ENCODE peak calls at places on chromosomes 3 and 15, in four cellular contexts. V is HepG2, S is GM12878, F is K562. D is an unnamed sample.

GRCh38 chr15:81166949-81167816 is 29.5 kb upstream of the IL16 start:
- DNase-seq in F (peak), V (no peak), S (no peak), D (no peak)

GRCh38 chr3:119380697-119381096 is 82.7 kb downstream of the TMEM39A start:
- DNase-seq in S (no peak), V (no peak), F (peak), D (no peak)

GRCh38 chr3:156473341-156473740 is 81.6 kb downstream of the SSR3 start:
- DNase-seq in S (no peak), V (no peak), F (no peak), D (no peak)

GRCh38 chr15:58555168-58556027 is 123.6 kb downstream of the LIPC start:
- DNase-seq in V (no peak), S (no peak), F (peak), D (no peak)

GRCh38 chr15:31279221-31280036 is 47.2 kb upstream of the KLF13 start:
- DNase-seq in S (no peak), F (no peak), V (no peak), D (peak)

GRCh38 chr3:174332413-174332812 is 526.7 kb upstream of the NAALADL2 start:
- DNase-seq in S (no peak), V (no peak), F (no peak), D (no peak)

GRCh38 chr3:57810048-57810447 is 53.9 kb downstream of the SLMAP start:
- DNase-seq in V (no peak), S (no peak), F (no peak), D (no peak)

GRCh38 chr3:192818126-192818525 is 90.8 kb upstream of the FGF12 start:
- DNase-seq in V (no peak), F (no peak), S (no peak), D (no peak)

GRCh38 chr3:23675010-23675409 is 130.7 kb upstream of the UBE2E1 start:
- DNase-seq in F (no peak), V (no peak), S (no peak), D (no peak)

GRCh38 chr3:632571-633170 is 436.1 kb downstream of the CHL1 start:
- DNase-seq in S (no peak), V (peak), F (peak), D (peak)

GRCh38 chr3:193498195-193498594 is 56.5 kb downstream of the ATP13A4 start:
- DNase-seq in F (no peak), S (no peak), V (no peak), D (no peak)

GRCh38 chr3:8458711-8459110 is 42.9 kb upstream of the LMCD1 start:
- DNase-seq in F (no peak), V (no peak), S (no peak), D (no peak)

GRCh38 chr3:143822374-143822773 is 25.9 kb downstream of the SLC9A9 start:
- DNase-seq in F (no peak), V (no peak), S (no peak), D (no peak)

GRCh38 chr15:99424978-99425665 is 140.7 kb upstream of the MEF2A start:
- DNase-seq in S (no peak), V (peak), F (no peak), D (no peak)

GRCh38 chr3:16927485-16927884 is 42.7 kb downstream of the PLCL2 start:
- DNase-seq in S (no peak), F (peak), V (no peak), D (no peak)

GRCh38 chr3:59499954-59500353 is 450.1 kb upstream of the CFAP20DC start:
- DNase-seq in F (no peak), V (no peak), S (no peak), D (peak)

GRCh38 chr15:99438691-99439523 is 126.9 kb upstream of the MEF2A start:
- DNase-seq in S (no peak), V (no peak), F (no peak), D (no peak)

GRCh38 chr3:103158183-103158582 is 723.4 kb downstream of the ZPLD1 start:
- DNase-seq in F (no peak), V (no peak), S (no peak), D (no peak)

GRCh38 chr15:28002136-28002861 is 96.8 kb downstream of the OCA2 start:
- DNase-seq in V (no peak), S (no peak), F (no peak), D (no peak)

GRCh38 chr3:139830817-139831216 is 104.2 kb upstream of the CLSTN2 start:
- DNase-seq in F (no peak), V (no peak), S (no peak), D (peak)

GRCh38 chr15:100340721-100341661 is 784 bp downstream of the ADAMTS17 start:
- DNase-seq in F (no peak), S (no peak), V (no peak), D (peak)

GRCh38 chr3:39882111-39882510 is 72.7 kb downstream of the MYRIP start:
- DNase-seq in V (no peak), S (no peak), F (no peak), D (no peak)

GRCh38 chr15:49610166-49610918 is 10.3 kb downstream of the FAM227B start:
- DNase-seq in F (no peak), V (no peak), S (no peak), D (no peak)

GRCh38 chr3:159654183-159655134 is 334.2 kb upstream of the IL12A start:
- DNase-seq in S (no peak), V (no peak), F (no peak), D (no peak)

GRCh38 chr3:125108833-125109540 is 53.2 kb upstream of the HEG1 start:
- DNase-seq in S (no peak), F (no peak), V (no peak), D (no peak)

GRCh38 chr3:44058022-44058867 is 183.4 kb upstream of the TOPAZ1 start:
- DNase-seq in F (no peak), V (no peak), S (peak), D (no peak)

GRCh38 chr3:70108072-70108471 is 108.5 kb downstream of the SAMMSON start:
- DNase-seq in F (peak), S (no peak), V (peak), D (peak)

GRCh38 chr3:58116161-58116955 is 94.4 kb downstream of the DNASE1L3 start:
- DNase-seq in V (no peak), S (peak), F (no peak), D (no peak)

GRCh38 chr3:44031387-44032380 is 210.0 kb upstream of the TOPAZ1 start:
- DNase-seq in F (no peak), V (no peak), S (peak), D (no peak)

GRCh38 chr15:56916825-56917477 is 1.5 kb upstream of the TCF12 start:
- DNase-seq in F (peak), V (no peak), S (no peak), D (no peak)

GRCh38 chr3:112582242-112582874 is 20.5 kb downstream of the SLC35A5 start:
- DNase-seq in F (peak), V (peak), S (no peak), D (peak)

GRCh38 chr15:37181339-37181738 is 81.0 kb upstream of the MEIS2 start:
- DNase-seq in S (no peak), V (no peak), F (no peak), D (no peak)

GRCh38 chr3:156509209-156510174 is 45.4 kb downstream of the SSR3 start:
- DNase-seq in V (peak), S (no peak), F (peak), D (no peak)

GRCh38 chr3:39177708-39178332 is 14.6 kb downstream of the XIRP1 start:
- DNase-seq in F (peak), S (peak), V (peak), D (peak)

GRCh38 chr3:98521897-98522537 is 685 bp downstream of the CLDND1 start:
- DNase-seq in S (no peak), V (peak), F (peak), D (peak)

GRCh38 chr3:27253391-27253790 is 115.8 kb downstream of the NEK10 start:
- DNase-seq in V (no peak), S (no peak), F (no peak), D (no peak)

GRCh38 chr3:97579365-97579764 is 185.2 kb upstream of the ARL6 start:
- DNase-seq in V (no peak), F (no peak), S (peak), D (no peak)

GRCh38 chr3:37290551-37290950 is 116.2 kb upstream of the LRRFIP2 start:
- DNase-seq in S (no peak), F (no peak), V (no peak), D (no peak)

GRCh38 chr15:98946301-98947255 is 61.0 kb downstream of the PGPEP1L start:
- DNase-seq in S (no peak), V (no peak), F (no peak), D (no peak)

GRCh38 chr3:127424766-127425504 is 137.1 kb upstream of the PRR20G start:
- DNase-seq in F (no peak), S (no peak), V (no peak), D (no peak)

GRCh38 chr3:127423856-127424765 is 136.3 kb upstream of the PRR20G start:
- DNase-seq in S (no peak), V (no peak), F (no peak), D (no peak)

GRCh38 chr3:127421943-127422662 is 134.3 kb upstream of the PRR20G start:
- DNase-seq in S (no peak), V (no peak), F (no peak), D (no peak)

GRCh38 chr3:127420825-127421224 is 133.0 kb upstream of the PRR20G start:
- DNase-seq in V (no peak), F (no peak), S (no peak), D (no peak)

GRCh38 chr3:127422663-127423375 is 135.0 kb upstream of the PRR20G start:
- DNase-seq in F (no peak), V (no peak), S (no peak), D (no peak)
- TF ChIP-seq NR2C2 in F (no peak), V (no peak), S (no peak), D (no peak)

GRCh38 chr15:63974036-63974435 is 72.2 kb downstream of the DAPK2 start:
- DNase-seq in S (no peak), F (no peak), V (no peak), D (no peak)
- TF ChIP-seq NR2C2 in S (no peak), F (no peak), V (no peak), D (no peak)

GRCh38 chr3:72547183-72547582 is 301.1 kb downstream of the SHQ1 start:
- DNase-seq in S (no peak), V (no peak), F (no peak), D (no peak)

GRCh38 chr3:72548992-72549391 is 299.3 kb downstream of the SHQ1 start:
- DNase-seq in V (no peak), F (no peak), S (no peak), D (no peak)

GRCh38 chr3:72550582-72551262 is 297.5 kb downstream of the SHQ1 start:
- DNase-seq in V (no peak), S (no peak), F (no peak), D (no peak)

GRCh38 chr3:72553298-72553697 is 294.9 kb downstream of the SHQ1 start:
- DNase-seq in F (no peak), S (no peak), V (no peak), D (no peak)

DNA sequence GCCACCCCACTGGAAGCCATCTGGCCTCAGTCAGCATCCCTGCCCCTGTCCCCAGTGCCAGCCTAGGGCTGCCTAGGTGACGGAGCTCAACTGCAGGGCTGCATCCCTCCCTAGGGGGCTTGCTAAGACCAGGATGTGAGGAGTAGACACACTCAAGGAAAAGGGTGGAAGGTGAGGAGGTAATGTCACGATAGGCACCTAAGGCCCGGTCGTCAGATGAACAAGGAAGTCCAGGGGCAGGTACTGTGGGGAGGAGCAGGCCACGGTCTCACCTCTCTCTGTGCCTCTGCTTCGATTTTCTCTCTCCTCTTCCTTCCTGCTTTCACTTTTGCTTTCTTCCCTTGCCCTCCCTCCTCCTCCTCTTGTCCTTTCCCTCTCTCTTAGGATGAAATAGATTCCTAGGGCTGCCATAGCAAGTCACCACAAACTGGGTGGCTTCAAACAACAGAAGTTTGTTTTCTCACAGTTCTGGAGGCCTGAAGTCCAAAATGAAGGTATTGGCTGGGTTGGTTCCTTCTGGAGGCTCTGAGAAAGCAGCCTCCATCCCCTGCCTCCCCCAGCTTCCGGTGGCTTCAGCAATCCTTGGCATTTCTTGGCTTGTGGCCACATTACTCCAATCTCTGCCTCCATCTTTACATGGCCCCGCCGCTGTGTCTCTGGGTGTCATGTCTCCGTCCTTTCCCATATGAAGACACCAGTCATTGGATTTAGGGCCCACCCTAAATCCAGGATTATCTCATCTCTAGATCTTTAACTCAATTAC is 298.2 kb downstream of the SHQ1 start:
- DNase-seq in F (peak), V (no peak), S (no peak), D (no peak)
- TF ChIP-seq NR2C2 in F (no peak), V (no peak), S (no peak), D (no peak)

GRCh38 chr15:48060396-48060795 is 60.4 kb upstream of the SLC24A5 start:
- DNase-seq in S (no peak), V (no peak), F (no peak), D (no peak)

GRCh38 chr15:48061588-48061987 is 59.2 kb upstream of the SLC24A5 start:
- DNase-seq in V (peak), F (no peak), S (no peak), D (no peak)

GRCh38 chr15:48058371-48058770 is 62.4 kb upstream of the SLC24A5 start:
- DNase-seq in S (no peak), V (no peak), F (no peak), D (no peak)

GRCh38 chr15:48062476-48062875 is 58.3 kb upstream of the SLC24A5 start:
- DNase-seq in V (no peak), F (no peak), S (no peak), D (no peak)

DNA sequence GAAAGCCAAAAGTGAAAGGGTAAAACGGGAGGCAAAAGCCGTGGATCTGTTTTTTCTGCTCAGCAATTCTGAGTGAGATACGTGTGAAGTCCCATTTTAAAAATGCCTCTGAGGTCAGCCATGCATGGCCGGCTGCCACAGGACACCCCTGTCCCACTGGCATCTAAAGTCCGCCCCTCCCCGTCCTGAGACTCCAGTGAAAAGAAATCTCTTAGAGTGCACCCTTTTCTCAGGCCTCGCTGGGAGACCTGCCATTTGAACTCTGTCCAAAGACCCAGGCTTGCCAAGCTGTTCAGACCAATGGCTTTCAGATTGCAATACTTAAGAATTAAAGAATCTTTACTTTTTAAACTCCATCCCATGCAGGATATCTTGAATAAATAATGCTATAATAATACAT is 61.0 kb upstream of the SLC24A5 start:
- DNase-seq in F (no peak), V (no peak), S (no peak), D (no peak)
- TF ChIP-seq NR2C2 in F (no peak), V (no peak), S (no peak), D (no peak)